ENCODE peak calls at places on chromosome 15, in five cellular contexts. I, W, T, B and V are unnamed samples. For H3K4me1 and H3K9me3, the result is how much of the 10 kb centered on the place peaks cover.

GRCh38 chr15:51623386-51623938 is 891 bp upstream of the DMXL2 start:
- DNase-seq in I (no peak), W (no peak), T (no peak), B (no peak), V (no peak)

GRCh38 chr15:86382341-86382740 is 302.7 kb downstream of the AGBL1 start:
- DNase-seq in I (no peak), W (no peak), T (no peak), B (no peak), V (no peak)

GRCh38 chr15:100836501-100836900 is 43.1 kb upstream of the ALDH1A3 start:
- DNase-seq in I (no peak), W (no peak), T (no peak), B (no peak), V (no peak)

GRCh38 chr15:42118650-42119531 is 24.5 kb upstream of the PLA2G4D start:
- DNase-seq in I (peak), W (no peak), T (no peak), B (peak), V (no peak)

GRCh38 chr15:77083381-77084160 is 12.7 kb upstream of the TSPAN3 start:
- DNase-seq in I (peak), W (peak), T (peak), B (peak), V (peak)

GRCh38 chr15:26866298-26867198 is at the start of gene GABRA5:
- DNase-seq in I (peak), W (no peak), T (no peak), B (no peak), V (no peak)

GRCh38 chr15:99474041-99474906 is 91.5 kb upstream of the MEF2A start:
- DNase-seq in I (peak), W (peak), T (no peak), B (no peak), V (peak)

GRCh38 chr15:37819191-37819590 is 115.2 kb upstream of the TMCO5A start:
- DNase-seq in I (no peak), W (no peak), T (no peak), B (no peak), V (no peak)

GRCh38 chr15:70806992-70807712 is 43.8 kb upstream of the UACA start:
- DNase-seq in I (no peak), W (peak), T (no peak), B (peak), V (peak)

GRCh38 chr15:48671381-48672022 is 26.0 kb upstream of the FBN1 start:
- DNase-seq in I (no peak), W (peak), T (no peak), B (no peak), V (no peak)

GRCh38 chr15:69744421-69745162 is 292.0 kb downstream of the RPLP1 start:
- DNase-seq in I (no peak), W (no peak), T (no peak), B (no peak), V (no peak)

GRCh38 chr15:60217161-60217560 is 180.6 kb downstream of the ANXA2 start:
- DNase-seq in I (no peak), W (no peak), T (no peak), B (no peak), V (no peak)

GRCh38 chr15:69996321-69996720 is 101.4 kb downstream of the TLE3 start:
- DNase-seq in I (no peak), W (no peak), T (no peak), B (no peak), V (no peak)

GRCh38 chr15:89360294-89360971 is 25.8 kb upstream of the POLG start:
- DNase-seq in I (no peak), W (no peak), T (no peak), B (no peak), V (no peak)

GRCh38 chr15:38012894-38013293 is 78.5 kb downstream of the TMCO5A start:
- DNase-seq in I (no peak), W (no peak), T (no peak), B (no peak), V (no peak)

GRCh38 chr15:46386356-46386755 is 751.5 kb downstream of the SQOR start:
- DNase-seq in I (no peak), W (no peak), T (no peak), B (no peak), V (no peak)

GRCh38 chr15:66692391-66692790 is 9.6 kb upstream of the SMAD6 start:
- DNase-seq in I (no peak), W (no peak), T (no peak), B (no peak), V (no peak)

GRCh38 chr15:85581495-85581894 is 201.1 kb downstream of the AKAP13 start:
- DNase-seq in I (no peak), W (peak), T (peak), B (peak), V (peak)

GRCh38 chr15:42106278-42106677 is 11.9 kb upstream of the PLA2G4D start:
- DNase-seq in I (peak), W (no peak), T (no peak), B (peak), V (no peak)

GRCh38 chr15:99070268-99070667 is 34.6 kb upstream of the SYNM start:
- DNase-seq in I (no peak), W (no peak), T (no peak), B (no peak), V (no peak)

GRCh38 chr15:90560229-90560771 is 30.6 kb downstream of the CRTC3 start:
- DNase-seq in I (peak), W (peak), T (no peak), B (no peak), V (no peak)

GRCh38 chr15:63370764-63371163 is 10.9 kb downstream of the CA12 start:
- DNase-seq in I (no peak), W (no peak), T (no peak), B (no peak), V (no peak)
- H3K4me1 ChIP-seq in I (under half), W (under half), T (under half), B (half or more), V (under half)

GRCh38 chr15:75042730-75043508 is 19.5 kb downstream of the PPCDC start:
- DNase-seq in I (peak), W (peak), T (peak), B (peak), V (peak)
- H3K4me3 ChIP-seq in I (no peak), W (peak), T (no peak), B (no peak), V (no peak)

GRCh38 chr15:68734352-68734751 is 86.3 kb downstream of the ANP32A start:
- DNase-seq in I (no peak), W (no peak), T (no peak), B (no peak), V (peak)
- H3K9me3 ChIP-seq in I (under half), W (under half), T (under half), B (under half), V (under half)

GRCh38 chr15:88021601-88022000 is 234.9 kb downstream of the NTRK3 start:
- DNase-seq in I (no peak), W (no peak), T (no peak), B (no peak), V (no peak)
- H3K4me1 ChIP-seq in I (under half), W (under half), T (under half), B (under half), V (under half)

GRCh38 chr15:80778621-80778963 is 578 bp upstream of the CEMIP start:
- DNase-seq in I (no peak), W (no peak), T (no peak), B (no peak), V (no peak)
- H3K4me3 ChIP-seq in I (peak), W (peak), T (no peak), B (peak), V (peak)

GRCh38 chr15:95653361-95653805 is 677.1 kb upstream of the NR2F2 start:
- DNase-seq in I (no peak), W (no peak), T (no peak), B (no peak), V (no peak)

GRCh38 chr15:95659646-95660045 is 670.9 kb upstream of the NR2F2 start:
- DNase-seq in I (no peak), W (peak), T (no peak), B (no peak), V (no peak)

DNA sequence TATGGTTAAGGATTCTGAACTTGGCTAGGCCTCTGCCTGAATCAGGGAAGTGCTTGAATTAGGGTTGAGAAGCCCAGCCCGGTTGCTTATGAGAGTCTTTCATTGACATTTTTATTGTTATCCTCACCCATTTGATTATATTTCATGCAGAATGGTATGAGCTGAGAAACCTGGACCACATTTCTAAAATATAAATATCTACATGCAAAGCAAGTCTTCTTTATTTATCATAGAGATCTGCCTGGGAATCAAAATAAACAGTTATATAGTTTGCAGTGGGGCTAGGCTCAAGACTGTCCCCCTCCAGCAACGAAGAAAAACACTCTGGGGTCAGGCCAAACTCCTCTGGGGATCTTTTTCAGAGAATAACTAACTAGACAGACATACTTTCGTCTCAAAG is 675.4 kb upstream of the NR2F2 start:
- DNase-seq in I (no peak), W (no peak), T (no peak), B (no peak), V (no peak)
- H3K9me3 ChIP-seq in I (under half), W (under half), T (under half), B (under half), V (under half)